ENCODE peak calls at places on chromosomes 6 and 20, in seven cellular contexts. E is colonic mucosa, F is ovary, L is uterus, V is left lung, K is K562, Q is mammary epithelial cell. Z is an unnamed sample.

GRCh38 chr6:137798846-137799245 is 68.2 kb upstream of the TNFAIP3 start:
- DNase-seq in E (no peak), Q (peak; percentile 44), K (no peak), L (no peak), F (no peak), V (no peak), Z (no peak)

GRCh38 chr20:25510202-25510601 is 75.1 kb downstream of the NINL start:
- DNase-seq in F (no peak), Q (no peak), K (no peak), E (no peak), V (no peak), L (no peak), Z (no peak)

GRCh38 chr20:21505161-21505809 is 8.6 kb downstream of the NKX2-2 start:
- DNase-seq in K (peak; percentile 64), V (peak; percentile 53), Q (peak; percentile 55), E (peak; percentile 66), L (peak; percentile 41), F (peak; percentile 56), Z (peak; percentile 20)

GRCh38 chr6:137489410-137490371 is 4.5 kb downstream of the OLIG3 start:
- DNase-seq in L (no peak), F (no peak), Q (no peak), V (no peak), E (no peak), K (no peak), Z (no peak)

GRCh38 chr6:25652007-25652515 is at the start of gene SCGN:
- DNase-seq in L (peak; percentile 25), E (peak; percentile 56), V (peak; percentile 61), Q (peak; percentile 67), K (peak; percentile 59), F (peak; percentile 68), Z (peak; percentile 11)

GRCh38 chr6:142926177-142926493 is 18.8 kb downstream of the HIVEP2 start:
- DNase-seq in F (no peak), V (no peak), K (no peak), L (no peak), E (no peak), Q (no peak), Z (no peak)

GRCh38 chr20:58630063-58630462 is 21.0 kb upstream of the STX16 start:
- DNase-seq in K (no peak), F (no peak), Q (peak; percentile 55), V (no peak), E (no peak), L (no peak), Z (no peak)

GRCh38 chr6:163925839-163926238 is 511.3 kb downstream of the QKI start:
- DNase-seq in Q (no peak), K (no peak), V (no peak), F (no peak), L (no peak), E (no peak), Z (no peak)

GRCh38 chr6:142702501-142703460 is 242.2 kb downstream of the HIVEP2 start:
- DNase-seq in Q (peak; percentile 27), F (no peak), V (peak; percentile 76), E (peak; percentile 27), K (no peak), L (no peak), Z (peak; percentile 50)

GRCh38 chr6:3526962-3527796 is 70.3 kb upstream of the SLC22A23 start:
- DNase-seq in V (no peak), F (no peak), Q (peak; percentile 96), E (no peak), K (no peak), L (no peak), Z (no peak)

GRCh38 chr6:150254671-150255228 is 111.9 kb downstream of the PPP1R14C start:
- DNase-seq in Q (peak; percentile 67), F (no peak), K (no peak), E (no peak), L (no peak), V (no peak), Z (peak; percentile 38)

GRCh38 chr20:20489623-20490341 is 121.9 kb downstream of the INSM1 start:
- DNase-seq in V (no peak), K (no peak), E (no peak), L (no peak), F (no peak), Q (no peak), Z (no peak)

GRCh38 chr6:52497652-52498408 is 77.7 kb downstream of the EFHC1 start:
- DNase-seq in Q (no peak), F (no peak), E (no peak), V (peak; percentile 65), K (no peak), L (peak; percentile 53), Z (no peak)

GRCh38 chr6:136249336-136249735 is 775 bp downstream of the MTFR2 start:
- DNase-seq in K (no peak), V (no peak), L (no peak), Q (peak; percentile 46), E (no peak), F (no peak), Z (no peak)

GRCh38 chr6:343960-344815 is 47.4 kb upstream of the IRF4 start:
- DNase-seq in V (no peak), Q (no peak), E (no peak), L (no peak), F (no peak), K (no peak), Z (no peak)
- H3K9me3 ChIP-seq in V (no peaks in the 10 kb centered on the region), Q (peaks cover 18% of the 10 kb centered on the region), E (no peaks in the 10 kb centered on the region), L (no peaks in the 10 kb centered on the region), F (no peaks in the 10 kb centered on the region), K (no peaks in the 10 kb centered on the region), Z (no peaks in the 10 kb centered on the region)

DNA sequence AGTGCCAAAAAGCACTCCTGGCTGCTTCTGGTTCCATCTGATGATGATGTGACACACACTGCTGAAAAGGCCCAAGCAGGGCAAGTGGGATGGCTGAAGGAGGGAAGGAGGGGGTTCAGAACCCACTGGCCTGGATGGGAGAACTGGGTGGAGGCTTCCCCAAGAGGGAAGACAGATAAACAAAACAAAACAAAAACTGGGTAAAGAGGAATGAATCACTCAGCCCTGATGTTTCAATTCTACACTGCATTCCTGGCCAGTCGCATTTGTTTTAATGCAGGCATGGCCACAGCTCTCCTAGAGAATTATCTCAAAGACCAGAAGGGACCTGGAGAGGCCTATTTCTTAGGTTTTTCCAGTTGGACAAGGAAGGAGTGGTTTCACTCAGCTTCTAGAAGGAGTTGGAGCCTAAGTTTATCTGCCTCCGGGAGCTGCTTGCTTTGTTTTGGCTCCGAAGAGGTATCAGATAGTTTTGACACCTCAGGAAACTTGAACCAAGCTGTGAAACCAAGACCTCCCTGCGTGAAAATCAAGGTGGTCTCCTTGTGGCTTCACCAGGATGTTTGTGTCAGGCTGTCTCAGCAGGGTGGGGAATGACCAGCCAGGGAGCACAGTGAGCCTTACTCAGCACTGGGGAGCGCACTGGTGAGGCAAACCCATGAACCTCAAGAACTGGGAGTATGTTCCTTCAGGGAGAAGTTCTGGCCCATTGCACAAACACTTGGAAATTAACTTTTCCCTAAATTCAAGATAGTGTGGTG is 16.1 kb downstream of the TTPAL start:
- DNase-seq in E (no peak), F (no peak), Q (no peak), L (no peak), V (no peak), K (no peak), Z (peak; percentile 55)
- H3K4me1 ChIP-seq in E (no peaks in the 10 kb centered on the region), F (peaks cover 2% of the 10 kb centered on the region), Q (peaks cover 31% of the 10 kb centered on the region), L (no peaks in the 10 kb centered on the region), V (no peaks in the 10 kb centered on the region), K (no peaks in the 10 kb centered on the region), Z (peaks cover 22% of the 10 kb centered on the region)

GRCh38 chr6:169858293-169858934 is 107.0 kb downstream of the ERMARD start:
- DNase-seq in K (no peak), L (no peak), Q (no peak), F (no peak), E (peak; percentile 12), V (no peak), Z (no peak)
- H3K9me3 ChIP-seq in K (no peaks in the 10 kb centered on the region), L (no peaks in the 10 kb centered on the region), Q (peaks cover 3% of the 10 kb centered on the region), F (no peaks in the 10 kb centered on the region), E (no peaks in the 10 kb centered on the region), V (peaks cover 17% of the 10 kb centered on the region), Z (no peaks in the 10 kb centered on the region)

DNA sequence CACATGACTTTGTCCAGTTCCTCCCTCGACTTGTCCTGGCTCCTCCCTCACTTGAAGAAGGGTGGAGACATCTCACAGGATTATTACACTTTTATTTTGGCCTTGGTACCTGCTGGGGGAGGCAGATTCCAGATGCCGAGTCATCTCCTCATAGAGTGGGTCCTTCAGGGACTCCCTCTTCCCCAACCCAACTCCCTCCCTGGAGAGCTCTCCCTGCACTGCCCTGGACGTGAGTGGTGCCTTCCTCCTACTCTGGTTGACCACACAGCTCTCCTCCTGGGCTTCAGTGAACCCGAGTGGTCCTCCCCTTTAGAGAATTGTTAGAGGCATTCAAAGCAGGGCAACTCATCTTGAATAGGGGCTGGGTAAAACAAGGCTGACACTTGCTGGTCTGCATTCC is 40.9 kb upstream of the MC3R start:
- DNase-seq in V (no peak), F (no peak), K (no peak), L (no peak), Q (no peak), E (no peak), Z (no peak)
- H3K4me1 ChIP-seq in V (no peaks in the 10 kb centered on the region), F (no peaks in the 10 kb centered on the region), K (no peaks in the 10 kb centered on the region), L (no peaks in the 10 kb centered on the region), Q (peaks cover 8% of the 10 kb centered on the region), E (no peaks in the 10 kb centered on the region), Z (no peaks in the 10 kb centered on the region)

GRCh38 chr6:87259791-87260190 is 62.6 kb upstream of the SMIM8 start:
- DNase-seq in L (no peak), V (no peak), K (no peak), F (no peak), E (no peak), Q (no peak), Z (no peak)
- H3K9me3 ChIP-seq in L (no peaks in the 10 kb centered on the region), V (no peaks in the 10 kb centered on the region), K (peaks cover 17% of the 10 kb centered on the region), F (no peaks in the 10 kb centered on the region), E (no peaks in the 10 kb centered on the region), Q (no peaks in the 10 kb centered on the region), Z (no peaks in the 10 kb centered on the region)